ENCODE peak calls at places on chromosomes 7 and 10, in seven cellular contexts. One of them, this sample, is unnamed.

GRCh38 chr7:28173531-28173930 is 7.1 kb downstream of the JAZF1 start:
- DNase-seq in adipocyte: no peak
- DNase-seq in NCI-H1105 treated with DMSO at 0.1 percent for 48 hours: no peak
- DNase-seq in effector CD4-positive, alpha-beta T cell: no peak
- DNase-seq in stimulated activated CD4-positive, alpha-beta T cell treated with anti-CD3 and anti-CD28 coated beads, Interleukin-1b, Interleukin-23, amount 100 ng/mL, for 4 hours: no peak
- DNase-seq in 8988T: no peak
- DNase-seq in left ventricle myocardium inferior: peak; percentile 22
- DNase-seq in this sample: no peak

GRCh38 chr10:130246113-130246512 is 109.9 kb downstream of the GLRX3 start:
- DNase-seq in effector CD4-positive, alpha-beta T cell: no peak
- DNase-seq in 8988T: no peak
- DNase-seq in left ventricle myocardium inferior: no peak
- DNase-seq in NCI-H1105 treated with DMSO at 0.1 percent for 48 hours: no peak
- DNase-seq in adipocyte: no peak
- DNase-seq in stimulated activated CD4-positive, alpha-beta T cell treated with anti-CD3 and anti-CD28 coated beads, Interleukin-1b, Interleukin-23, amount 100 ng/mL, for 4 hours: no peak
- DNase-seq in this sample: no peak

GRCh38 chr10:3027866-3028265 is 39.5 kb upstream of the PFKP start:
- DNase-seq in left ventricle myocardium inferior: no peak
- DNase-seq in stimulated activated CD4-positive, alpha-beta T cell treated with anti-CD3 and anti-CD28 coated beads, Interleukin-1b, Interleukin-23, amount 100 ng/mL, for 4 hours: no peak
- DNase-seq in adipocyte: no peak
- DNase-seq in effector CD4-positive, alpha-beta T cell: no peak
- DNase-seq in NCI-H1105 treated with DMSO at 0.1 percent for 48 hours: no peak
- DNase-seq in 8988T: no peak
- DNase-seq in this sample: no peak

GRCh38 chr10:99532687-99533495 is at the start of gene NKX2-3:
- DNase-seq in 8988T: no peak
- DNase-seq in effector CD4-positive, alpha-beta T cell: no peak
- DNase-seq in stimulated activated CD4-positive, alpha-beta T cell treated with anti-CD3 and anti-CD28 coated beads, Interleukin-1b, Interleukin-23, amount 100 ng/mL, for 4 hours: peak; percentile 37
- DNase-seq in adipocyte: peak; percentile 36
- DNase-seq in left ventricle myocardium inferior: peak; percentile 48
- DNase-seq in NCI-H1105 treated with DMSO at 0.1 percent for 48 hours: no peak
- DNase-seq in this sample: peak; percentile 76

GRCh38 chr10:76769161-76769560 is 868.4 kb downstream of the KCNMA1 start:
- DNase-seq in 8988T: no peak
- DNase-seq in effector CD4-positive, alpha-beta T cell: no peak
- DNase-seq in stimulated activated CD4-positive, alpha-beta T cell treated with anti-CD3 and anti-CD28 coated beads, Interleukin-1b, Interleukin-23, amount 100 ng/mL, for 4 hours: no peak
- DNase-seq in adipocyte: peak; percentile 5
- DNase-seq in NCI-H1105 treated with DMSO at 0.1 percent for 48 hours: no peak
- DNase-seq in left ventricle myocardium inferior: no peak
- DNase-seq in this sample: no peak

GRCh38 chr10:114664127-114664526 is 6.1 kb upstream of the ABLIM1 start:
- DNase-seq in NCI-H1105 treated with DMSO at 0.1 percent for 48 hours: no peak
- DNase-seq in adipocyte: no peak
- DNase-seq in 8988T: no peak
- DNase-seq in left ventricle myocardium inferior: no peak
- DNase-seq in effector CD4-positive, alpha-beta T cell: no peak
- DNase-seq in stimulated activated CD4-positive, alpha-beta T cell treated with anti-CD3 and anti-CD28 coated beads, Interleukin-1b, Interleukin-23, amount 100 ng/mL, for 4 hours: no peak
- DNase-seq in this sample: no peak

GRCh38 chr7:66418537-66418936 is 210.1 kb upstream of the KCTD7 start:
- DNase-seq in NCI-H1105 treated with DMSO at 0.1 percent for 48 hours: no peak
- DNase-seq in stimulated activated CD4-positive, alpha-beta T cell treated with anti-CD3 and anti-CD28 coated beads, Interleukin-1b, Interleukin-23, amount 100 ng/mL, for 4 hours: no peak
- DNase-seq in effector CD4-positive, alpha-beta T cell: no peak
- DNase-seq in 8988T: no peak
- DNase-seq in adipocyte: no peak
- DNase-seq in left ventricle myocardium inferior: no peak
- DNase-seq in this sample: no peak

GRCh38 chr10:28558923-28559508 is 26.1 kb downstream of the WAC start:
- DNase-seq in adipocyte: no peak
- DNase-seq in NCI-H1105 treated with DMSO at 0.1 percent for 48 hours: no peak
- DNase-seq in left ventricle myocardium inferior: no peak
- DNase-seq in effector CD4-positive, alpha-beta T cell: no peak
- DNase-seq in stimulated activated CD4-positive, alpha-beta T cell treated with anti-CD3 and anti-CD28 coated beads, Interleukin-1b, Interleukin-23, amount 100 ng/mL, for 4 hours: no peak
- DNase-seq in 8988T: no peak
- DNase-seq in this sample: no peak

GRCh38 chr7:138431517-138431916 is 28.5 kb upstream of the TRIM24 start:
- DNase-seq in NCI-H1105 treated with DMSO at 0.1 percent for 48 hours: no peak
- DNase-seq in adipocyte: no peak
- DNase-seq in left ventricle myocardium inferior: no peak
- DNase-seq in effector CD4-positive, alpha-beta T cell: no peak
- DNase-seq in 8988T: no peak
- DNase-seq in stimulated activated CD4-positive, alpha-beta T cell treated with anti-CD3 and anti-CD28 coated beads, Interleukin-1b, Interleukin-23, amount 100 ng/mL, for 4 hours: no peak
- DNase-seq in this sample: no peak

GRCh38 chr7:137670521-137671064 is 176.2 kb downstream of the DGKI start:
- DNase-seq in effector CD4-positive, alpha-beta T cell: no peak
- DNase-seq in NCI-H1105 treated with DMSO at 0.1 percent for 48 hours: no peak
- DNase-seq in stimulated activated CD4-positive, alpha-beta T cell treated with anti-CD3 and anti-CD28 coated beads, Interleukin-1b, Interleukin-23, amount 100 ng/mL, for 4 hours: no peak
- DNase-seq in left ventricle myocardium inferior: no peak
- DNase-seq in adipocyte: peak; percentile 49
- DNase-seq in 8988T: no peak
- DNase-seq in this sample: no peak

GRCh38 chr10:68212721-68213352 is 19.1 kb downstream of the ATOH7 start:
- DNase-seq in NCI-H1105 treated with DMSO at 0.1 percent for 48 hours: peak; percentile 6
- DNase-seq in adipocyte: peak; percentile 78
- DNase-seq in left ventricle myocardium inferior: no peak
- DNase-seq in 8988T: no peak
- DNase-seq in effector CD4-positive, alpha-beta T cell: no peak
- DNase-seq in stimulated activated CD4-positive, alpha-beta T cell treated with anti-CD3 and anti-CD28 coated beads, Interleukin-1b, Interleukin-23, amount 100 ng/mL, for 4 hours: no peak
- DNase-seq in this sample: no peak

GRCh38 chr10:62177111-62177510 is 91.5 kb downstream of the RTKN2 start:
- DNase-seq in 8988T: no peak
- DNase-seq in NCI-H1105 treated with DMSO at 0.1 percent for 48 hours: no peak
- DNase-seq in adipocyte: no peak
- DNase-seq in stimulated activated CD4-positive, alpha-beta T cell treated with anti-CD3 and anti-CD28 coated beads, Interleukin-1b, Interleukin-23, amount 100 ng/mL, for 4 hours: no peak
- DNase-seq in left ventricle myocardium inferior: no peak
- DNase-seq in effector CD4-positive, alpha-beta T cell: no peak
- DNase-seq in this sample: no peak

GRCh38 chr7:142793156-142793555 is 22.4 kb downstream of the PRSS2 start:
- DNase-seq in adipocyte: no peak
- DNase-seq in left ventricle myocardium inferior: no peak
- DNase-seq in effector CD4-positive, alpha-beta T cell: no peak
- DNase-seq in NCI-H1105 treated with DMSO at 0.1 percent for 48 hours: no peak
- DNase-seq in 8988T: no peak
- DNase-seq in stimulated activated CD4-positive, alpha-beta T cell treated with anti-CD3 and anti-CD28 coated beads, Interleukin-1b, Interleukin-23, amount 100 ng/mL, for 4 hours: no peak
- DNase-seq in this sample: no peak

GRCh38 chr10:111493024-111493625 is 416.3 kb downstream of the ADRA2A start:
- DNase-seq in effector CD4-positive, alpha-beta T cell: no peak
- DNase-seq in adipocyte: no peak
- DNase-seq in left ventricle myocardium inferior: no peak
- DNase-seq in NCI-H1105 treated with DMSO at 0.1 percent for 48 hours: no peak
- DNase-seq in stimulated activated CD4-positive, alpha-beta T cell treated with anti-CD3 and anti-CD28 coated beads, Interleukin-1b, Interleukin-23, amount 100 ng/mL, for 4 hours: no peak
- DNase-seq in 8988T: no peak
- DNase-seq in this sample: no peak

GRCh38 chr10:73998623-73999622 is 1.0 kb downstream of the VCL start:
- DNase-seq in adipocyte: peak; percentile 80
- DNase-seq in stimulated activated CD4-positive, alpha-beta T cell treated with anti-CD3 and anti-CD28 coated beads, Interleukin-1b, Interleukin-23, amount 100 ng/mL, for 4 hours: peak; percentile 14
- DNase-seq in 8988T: peak; percentile 40
- DNase-seq in left ventricle myocardium inferior: peak; percentile 47
- DNase-seq in effector CD4-positive, alpha-beta T cell: no peak
- DNase-seq in NCI-H1105 treated with DMSO at 0.1 percent for 48 hours: no peak
- DNase-seq in this sample: peak; percentile 76

GRCh38 chr7:23713285-23714235 is 3.5 kb downstream of the STK31 start:
- DNase-seq in NCI-H1105 treated with DMSO at 0.1 percent for 48 hours: no peak
- DNase-seq in stimulated activated CD4-positive, alpha-beta T cell treated with anti-CD3 and anti-CD28 coated beads, Interleukin-1b, Interleukin-23, amount 100 ng/mL, for 4 hours: no peak
- DNase-seq in effector CD4-positive, alpha-beta T cell: no peak
- DNase-seq in left ventricle myocardium inferior: no peak
- DNase-seq in adipocyte: peak; percentile 80
- DNase-seq in 8988T: no peak
- DNase-seq in this sample: no peak

GRCh38 chr7:110914263-110914662 is 176.7 kb upstream of the LRRN3 start:
- DNase-seq in effector CD4-positive, alpha-beta T cell: no peak
- DNase-seq in 8988T: no peak
- DNase-seq in NCI-H1105 treated with DMSO at 0.1 percent for 48 hours: no peak
- DNase-seq in adipocyte: no peak
- DNase-seq in left ventricle myocardium inferior: no peak
- DNase-seq in stimulated activated CD4-positive, alpha-beta T cell treated with anti-CD3 and anti-CD28 coated beads, Interleukin-1b, Interleukin-23, amount 100 ng/mL, for 4 hours: no peak
- DNase-seq in this sample: no peak